ENCODE peak calls at places on chromosome 21, in four cellular contexts. P is H9, N is HuH-7, O is neural crest cell. X is an unnamed sample.

GRCh38 chr21:32819702-32820101 is 48.1 kb upstream of the PAXBP1 start:
- DNase-seq in O (no peak), P (no peak), N (no peak), X (no peak)

GRCh38 chr21:34827445-34828235 is 158.8 kb downstream of the CLIC6 start:
- DNase-seq in N (no peak), P (no peak), O (no peak), X (no peak)

GRCh38 chr21:42733037-42733632 is 79.7 kb downstream of the PDE9A start:
- DNase-seq in N (no peak), P (no peak), O (no peak), X (no peak)

GRCh38 chr21:34894401-34894800 is 154.7 kb downstream of the RUNX1 start:
- DNase-seq in N (no peak), P (no peak), O (no peak), X (no peak)

GRCh38 chr21:35051287-35051818 is 2.3 kb upstream of the RUNX1 start:
- DNase-seq in N (peak; percentile 67), P (peak; percentile 85), O (peak; percentile 58), X (no peak)

GRCh38 chr21:44946254-44947041 is 6.6 kb downstream of the SLX9 start:
- DNase-seq in N (no peak), P (no peak), O (no peak), X (no peak)

GRCh38 chr21:36587388-36587787 is 107.5 kb upstream of the CLDN14 start:
- DNase-seq in O (no peak), P (no peak), N (no peak), X (no peak)

GRCh38 chr21:32645261-32646182 is 33.3 kb upstream of the CFAP298 start:
- DNase-seq in O (no peak), N (no peak), P (peak; percentile 67), X (no peak)

GRCh38 chr21:46253610-46254124 is 25.1 kb upstream of the LSS start:
- DNase-seq in O (no peak), N (no peak), P (no peak), X (peak; percentile 89)

GRCh38 chr21:46124926-46125845 is 27.3 kb downstream of the COL6A2 start:
- DNase-seq in O (no peak), N (no peak), P (peak; percentile 25), X (no peak)

GRCh38 chr21:30340714-30341573 is 3.5 kb upstream of the KRTAP27-1 start:
- DNase-seq in P (peak; percentile 38), O (peak; percentile 61), N (peak; percentile 6), X (no peak)

GRCh38 chr21:14438204-14438603 is 55.3 kb upstream of the HSPA13 start:
- DNase-seq in P (no peak), N (no peak), O (no peak), X (no peak)

GRCh38 chr21:33434770-33435360 is 31.7 kb downstream of the IFNGR2 start:
- DNase-seq in N (no peak), P (no peak), O (no peak), X (peak; percentile 99)

GRCh38 chr21:37119421-37120218 is 46.6 kb downstream of the TTC3 start:
- DNase-seq in N (peak; percentile 4), P (peak; percentile 54), O (no peak), X (no peak)

GRCh38 chr21:35438643-35439404 is 389.7 kb upstream of the RUNX1 start:
- DNase-seq in P (no peak), O (no peak), N (no peak), X (peak; percentile 21)

GRCh38 chr21:39529026-39529425 is 77.3 kb downstream of the SH3BGR start:
- DNase-seq in N (peak; percentile 10), P (no peak), O (no peak), X (no peak)

GRCh38 chr21:41744028-41744940 is 22.6 kb downstream of the RIPK4 start:
- DNase-seq in O (no peak), N (no peak), P (no peak), X (no peak)

GRCh38 chr21:15826147-15826780 is 96.5 kb downstream of the USP25 start:
- DNase-seq in O (no peak), N (peak; percentile 27), P (peak; percentile 36), X (peak; percentile 11)

GRCh38 chr21:42171091-42172053 is 47.6 kb upstream of the ABCG1 start:
- DNase-seq in N (no peak), P (no peak), O (no peak), X (no peak)

GRCh38 chr21:15015622-15016471 is 49.0 kb downstream of the NRIP1 start:
- DNase-seq in N (no peak), P (no peak), O (no peak), X (no peak)

GRCh38 chr21:27244356-27244755 is 277.5 kb upstream of the ADAMTS5 start:
- DNase-seq in P (no peak), N (no peak), O (no peak), X (no peak)

GRCh38 chr21:43196789-43197188 is 28.0 kb downstream of the CRYAA start:
- DNase-seq in N (peak; percentile 21), O (no peak), P (peak; percentile 15), X (no peak)

GRCh38 chr21:17454315-17455027 is 58.4 kb upstream of the CXADR start:
- DNase-seq in N (no peak), P (peak; percentile 92), O (peak; percentile 71), X (no peak)

GRCh38 chr21:32844653-32845443 is 73.3 kb upstream of the PAXBP1 start:
- DNase-seq in N (no peak), O (no peak), P (no peak), X (no peak)

GRCh38 chr21:41641821-41642368 is 125.0 kb downstream of the RIPK4 start:
- DNase-seq in N (peak; percentile 28), P (no peak), O (no peak), X (no peak)

GRCh38 chr21:45074048-45074817 is at the start of gene ADARB1:
- DNase-seq in N (peak; percentile 85), O (peak; percentile 61), P (peak; percentile 76), X (no peak)

GRCh38 chr21:34129971-34130597 is 56.7 kb downstream of the MRPS6 start:
- DNase-seq in N (no peak), P (peak; percentile 68), O (no peak), X (no peak)

GRCh38 chr21:34086887-34087306 is 13.5 kb downstream of the MRPS6 start:
- DNase-seq in N (no peak), P (no peak), O (no peak), X (no peak)

GRCh38 chr21:33219300-33219699 is 10.4 kb upstream of the IFNAR2 start:
- DNase-seq in O (no peak), N (no peak), P (no peak), X (no peak)

GRCh38 chr21:38948377-38948776 is 142.6 kb downstream of the ETS2 start:
- DNase-seq in N (no peak), P (no peak), O (no peak), X (no peak)

GRCh38 chr21:43659136-43660000 is at the start of the genes HSF2BP and RRP1B:
- DNase-seq in N (peak; percentile 79), O (peak; percentile 72), P (peak; percentile 84), X (no peak)

GRCh38 chr21:42525228-42525604 is 11.6 kb downstream of the SLC37A1 start:
- DNase-seq in N (no peak), O (no peak), P (no peak), X (no peak)

GRCh38 chr21:35198004-35198403 is 148.9 kb upstream of the RUNX1 start:
- DNase-seq in N (no peak), O (no peak), P (no peak), X (no peak)

GRCh38 chr21:44962481-44962966 is 22.7 kb downstream of the SLX9 start:
- DNase-seq in O (no peak), P (no peak), N (no peak), X (no peak)